ENCODE peak calls at places on chromosome 11, in six cellular contexts. G is mesenchymal stem cell; U is caudate nucleus; P is CD4-positive, alpha-beta T cell; L is psoas muscle; V is hepatocyte. M is an unnamed sample.

GRCh38 chr11:33531743-33532181 is 168.9 kb downstream of the C11orf91 start:
- DNase-seq in G (peak), U (no peak), P (no peak), L (peak), V (no peak), M (no peak)

GRCh38 chr11:46972343-46972742 is 35.8 kb downstream of the CSTPP1 start:
- DNase-seq in G (no peak), U (no peak), P (no peak), L (no peak), V (no peak), M (no peak)

GRCh38 chr11:14905104-14906033 is 13.3 kb upstream of the CYP2R1 start:
- DNase-seq in G (peak), U (no peak), P (peak), L (peak), V (peak), M (no peak)

GRCh38 chr11:134756811-134757540 is 344.9 kb upstream of the B3GAT1 start:
- DNase-seq in G (no peak), U (no peak), P (no peak), L (no peak), V (no peak), M (no peak)

GRCh38 chr11:64357904-64358535 is 942 bp upstream of the RPS6KA4 start:
- DNase-seq in G (peak), U (no peak), P (no peak), L (no peak), V (peak), M (no peak)

GRCh38 chr11:130421199-130421585 is 7.2 kb downstream of the ADAMTS8 start:
- DNase-seq in G (no peak), U (no peak), P (no peak), L (no peak), V (no peak), M (no peak)

GRCh38 chr11:64281957-64282770 is 2.3 kb downstream of the BAD start:
- DNase-seq in G (no peak), U (no peak), P (no peak), L (no peak), V (no peak), M (no peak)

GRCh38 chr11:34243620-34244493 is 114.0 kb downstream of the ABTB2 start:
- DNase-seq in G (peak), U (no peak), P (no peak), L (no peak), V (peak), M (no peak)

GRCh38 chr11:116918925-116919653 is 81.7 kb upstream of the APOA1 start:
- DNase-seq in G (no peak), U (no peak), P (no peak), L (no peak), V (no peak), M (no peak)

GRCh38 chr11:95912902-95913560 is 10.9 kb downstream of the MTMR2 start:
- DNase-seq in G (peak), U (no peak), P (no peak), L (no peak), V (no peak), M (no peak)

GRCh38 chr11:14916403-14916802 is 24.4 kb upstream of the CYP2R1 start:
- DNase-seq in G (no peak), U (no peak), P (no peak), L (no peak), V (no peak), M (no peak)

GRCh38 chr11:123479048-123479837 is 49.2 kb downstream of the GRAMD1B start:
- DNase-seq in G (no peak), U (no peak), P (no peak), L (no peak), V (no peak), M (no peak)

GRCh38 chr11:114909866-114910265 is 231.5 kb downstream of the NXPE2 start:
- DNase-seq in G (no peak), U (no peak), P (no peak), L (no peak), V (no peak), M (no peak)

GRCh38 chr11:79768343-79768742 is 327.5 kb upstream of the TENM4 start:
- DNase-seq in G (no peak), U (no peak), P (no peak), L (no peak), V (peak), M (no peak)

GRCh38 chr11:124672531-124673215 is 866 bp downstream of the SIAE start:
- DNase-seq in G (no peak), U (no peak), P (no peak), L (no peak), V (peak), M (no peak)

GRCh38 chr11:97140885-97141494 is 751.2 kb downstream of the JRKL start:
- DNase-seq in G (peak), U (no peak), P (no peak), L (no peak), V (peak), M (no peak)

GRCh38 chr11:100925935-100926334 is 203.7 kb downstream of the PGR start:
- DNase-seq in G (peak), U (no peak), P (no peak), L (no peak), V (no peak), M (no peak)

GRCh38 chr11:135023499-135023898 is 611.5 kb upstream of the B3GAT1 start:
- DNase-seq in G (no peak), U (no peak), P (no peak), L (no peak), V (no peak), M (no peak)

GRCh38 chr11:81278986-81279385 is 1454.7 kb downstream of the FAM181B start:
- DNase-seq in G (no peak), U (no peak), P (no peak), L (no peak), V (no peak), M (no peak)

GRCh38 chr11:64726211-64726641 is 3.2 kb upstream of the NRXN2 start:
- DNase-seq in G (no peak), U (no peak), P (no peak), L (no peak), V (no peak), M (no peak)

GRCh38 chr11:64245401-64245796 is 1.3 kb downstream of the PPP1R14B start:
- DNase-seq in G (no peak), U (no peak), P (peak), L (peak), V (no peak), M (no peak)

GRCh38 chr11:121369366-121369765 is 76.8 kb downstream of the SC5D start:
- DNase-seq in G (no peak), U (no peak), P (no peak), L (no peak), V (no peak), M (no peak)

GRCh38 chr11:8613036-8613435 is 19.0 kb upstream of the STK33 start:
- DNase-seq in G (peak), U (no peak), P (no peak), L (no peak), V (no peak), M (no peak)

GRCh38 chr11:111762981-111763643 is 3.1 kb downstream of the PPP2R1B start:
- DNase-seq in G (no peak), U (no peak), P (no peak), L (no peak), V (no peak), M (no peak)

GRCh38 chr11:3231851-3232744 is at the start of gene MRGPRE:
- DNase-seq in G (no peak), U (no peak), P (no peak), L (peak), V (peak), M (no peak)

GRCh38 chr11:45967506-45967905 is 45.0 kb downstream of the LARGE2 start:
- DNase-seq in G (no peak), U (no peak), P (no peak), L (no peak), V (no peak), M (no peak)

GRCh38 chr11:296206-296975 is 2.9 kb downstream of the IFITM5 start:
- DNase-seq in G (no peak), U (no peak), P (peak), L (peak), V (no peak), M (no peak)

GRCh38 chr11:118715245-118715807 is 35.9 kb upstream of the TREH start:
- DNase-seq in G (peak), U (no peak), P (no peak), L (no peak), V (no peak), M (no peak)

GRCh38 chr11:81874627-81875026 is 859.0 kb downstream of the FAM181B start:
- DNase-seq in G (no peak), U (no peak), P (no peak), L (no peak), V (no peak), M (no peak)

GRCh38 chr11:60950933-60951610 is 904 bp downstream of the SLC15A3 start:
- DNase-seq in G (peak), U (no peak), P (no peak), L (no peak), V (peak), M (no peak)

GRCh38 chr11:60952742-60953170 is 780 bp upstream of the SLC15A3 start:
- DNase-seq in G (no peak), U (no peak), P (no peak), L (no peak), V (no peak), M (no peak)

GRCh38 chr11:60951611-60951908 is 416 bp downstream of the SLC15A3 start:
- DNase-seq in G (no peak), U (no peak), P (no peak), L (no peak), V (no peak), M (no peak)

GRCh38 chr11:60953781-60954180 is 1.8 kb upstream of the SLC15A3 start:
- DNase-seq in G (peak), U (no peak), P (no peak), L (no peak), V (no peak), M (no peak)

GRCh38 chr11:60951909-60952741 is at the start of gene SLC15A3:
- DNase-seq in G (peak), U (no peak), P (peak), L (peak), V (no peak), M (peak)
- H3K27ac ChIP-seq in G (peak), U (peak), P (peak), L (peak), V (no peak), M (peak)

GRCh38 chr11:44945639-44946038 is 5.0 kb downstream of the TP53I11 start:
- DNase-seq in G (no peak), U (no peak), P (no peak), L (peak), V (no peak), M (no peak)
- H3K27ac ChIP-seq in G (no peak), U (no peak), P (no peak), L (no peak), V (no peak), M (no peak)

GRCh38 chr11:35564246-35564595 is 38.8 kb upstream of the PAMR1 start:
- DNase-seq in G (no peak), U (no peak), P (no peak), L (no peak), V (no peak), M (no peak)

GRCh38 chr11:35571703-35572102 is 46.3 kb upstream of the PAMR1 start:
- DNase-seq in G (no peak), U (no peak), P (no peak), L (no peak), V (no peak), M (no peak)

GRCh38 chr11:35566885-35567284 is 41.5 kb upstream of the PAMR1 start:
- DNase-seq in G (no peak), U (no peak), P (no peak), L (no peak), V (no peak), M (no peak)

GRCh38 chr11:35566161-35566560 is 40.7 kb upstream of the PAMR1 start:
- DNase-seq in G (no peak), U (no peak), P (no peak), L (no peak), V (no peak), M (no peak)

DNA sequence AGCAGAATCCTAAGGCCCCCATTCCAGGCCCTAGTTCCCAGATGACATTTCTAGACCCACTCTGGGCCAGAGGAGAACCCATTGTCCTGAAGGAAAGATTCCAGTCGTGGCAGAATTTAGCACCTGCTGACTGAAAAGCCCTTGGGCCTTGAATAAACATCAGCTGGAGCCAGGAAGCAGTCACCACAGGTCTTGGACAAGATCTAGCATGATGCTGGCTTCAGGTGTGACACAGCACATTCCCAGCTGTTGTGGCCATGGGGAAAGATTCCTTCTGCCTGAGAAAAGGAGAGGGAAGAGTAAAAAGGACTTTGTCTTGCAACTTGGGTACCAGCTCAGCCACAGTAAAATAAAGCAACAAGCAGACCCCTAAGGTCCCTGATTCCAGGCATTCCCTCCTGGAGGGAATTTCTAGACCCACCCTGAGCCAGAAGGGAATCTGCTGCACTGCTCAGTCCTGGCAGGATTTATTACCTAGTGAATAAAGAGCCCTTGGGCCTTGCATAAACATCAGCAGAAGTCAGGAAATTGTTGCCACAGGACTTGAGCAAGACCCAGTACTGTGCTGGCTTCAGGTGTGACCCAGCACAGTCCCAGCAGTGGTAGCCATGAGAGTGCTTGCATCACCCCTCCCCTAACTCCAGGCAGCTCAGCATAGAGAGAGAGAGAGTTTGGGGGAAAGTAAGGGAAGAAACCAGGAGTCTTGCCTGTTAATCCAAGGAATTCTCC is 42.5 kb upstream of the PAMR1 start:
- DNase-seq in G (peak), U (no peak), P (no peak), L (no peak), V (no peak), M (no peak)
- H3K27ac ChIP-seq in G (no peak), U (no peak), P (no peak), L (no peak), V (no peak), M (no peak)

GRCh38 chr11:72684236-72684912 is 10.2 kb upstream of the PDE2A start:
- DNase-seq in G (peak), U (no peak), P (peak), L (peak), V (peak), M (peak)
- H3K27ac ChIP-seq in G (no peak), U (no peak), P (no peak), L (no peak), V (no peak), M (no peak)

GRCh38 chr11:103773537-103773936 is 262.9 kb upstream of the DDI1 start:
- DNase-seq in G (no peak), U (no peak), P (no peak), L (no peak), V (no peak), M (no peak)
- H3K27ac ChIP-seq in G (no peak), U (no peak), P (no peak), L (no peak), V (no peak), M (no peak)

GRCh38 chr11:86193297-86194095 is 51.1 kb upstream of the EED start:
- DNase-seq in G (peak), U (no peak), P (peak), L (peak), V (peak), M (peak)

GRCh38 chr11:86191874-86192273 is 52.7 kb upstream of the EED start:
- DNase-seq in G (no peak), U (no peak), P (no peak), L (no peak), V (no peak), M (no peak)

GRCh38 chr11:86196291-86196690 is 48.3 kb upstream of the EED start:
- DNase-seq in G (no peak), U (no peak), P (no peak), L (no peak), V (no peak), M (no peak)

GRCh38 chr11:86194998-86195397 is 49.6 kb upstream of the EED start:
- DNase-seq in G (no peak), U (no peak), P (no peak), L (no peak), V (no peak), M (no peak)

DNA sequence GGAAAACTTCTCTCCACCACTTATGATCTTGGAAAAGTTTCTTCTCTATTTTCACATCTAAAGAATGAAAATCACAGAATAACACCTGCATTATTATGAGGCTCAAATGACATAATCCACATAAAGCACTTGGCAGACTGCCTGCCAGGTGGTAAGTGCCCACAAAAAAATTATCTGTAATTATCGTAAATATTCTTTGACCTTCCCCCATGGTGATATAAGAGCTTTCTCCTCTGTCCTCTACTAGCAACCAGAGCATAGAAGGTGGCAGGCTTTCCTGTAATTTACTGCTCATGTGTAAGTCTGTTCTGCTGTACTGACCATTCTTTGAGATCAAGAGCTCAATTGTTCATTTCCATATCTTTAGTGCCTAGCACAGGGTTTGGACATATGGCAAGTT is 51.7 kb upstream of the EED start:
- DNase-seq in G (no peak), U (no peak), P (no peak), L (no peak), V (no peak), M (no peak)
- H3K27ac ChIP-seq in G (no peak), U (peak), P (no peak), L (peak), V (no peak), M (peak)

GRCh38 chr11:128355558-128355957 is 231.8 kb downstream of the ETS1 start:
- DNase-seq in G (no peak), U (no peak), P (no peak), L (no peak), V (no peak), M (no peak)

GRCh38 chr11:128361451-128362020 is 225.8 kb downstream of the ETS1 start:
- DNase-seq in G (peak), U (no peak), P (no peak), L (no peak), V (peak), M (no peak)

GRCh38 chr11:128359515-128359914 is 227.8 kb downstream of the ETS1 start:
- DNase-seq in G (no peak), U (no peak), P (no peak), L (no peak), V (no peak), M (no peak)

GRCh38 chr11:128354476-128354875 is 232.9 kb downstream of the ETS1 start:
- DNase-seq in G (no peak), U (no peak), P (no peak), L (no peak), V (no peak), M (no peak)

DNA sequence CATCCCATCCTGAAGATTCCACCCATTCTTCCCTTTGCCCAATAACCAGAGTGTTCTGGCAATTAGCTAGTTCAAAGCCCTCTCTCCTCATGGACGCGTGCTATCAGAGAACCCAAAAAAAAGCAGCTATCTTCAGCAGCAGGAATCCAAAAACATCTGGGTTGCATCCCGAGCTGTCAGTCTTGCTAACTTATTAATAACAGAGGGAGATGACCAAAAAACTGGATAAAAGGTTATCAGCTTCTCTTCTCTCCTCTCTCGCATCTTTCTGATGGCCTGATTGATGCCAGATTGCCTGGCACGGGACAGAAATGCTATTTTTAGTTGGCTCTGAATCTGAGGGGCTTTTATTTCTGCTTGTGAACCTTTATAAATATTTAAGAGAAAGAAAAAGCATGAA is 230.4 kb downstream of the ETS1 start:
- DNase-seq in G (no peak), U (no peak), P (no peak), L (no peak), V (no peak), M (no peak)
- H3K27ac ChIP-seq in G (no peak), U (no peak), P (no peak), L (no peak), V (no peak), M (no peak)

GRCh38 chr11:10735532-10736465 is 15.2 kb upstream of the CTR9 start:
- DNase-seq in G (peak), U (peak), P (peak), L (peak), V (peak), M (peak)
- H3K27ac ChIP-seq in G (peak), U (peak), P (no peak), L (peak), V (peak), M (peak)

GRCh38 chr11:73463359-73463758 is 87.2 kb downstream of the RELT start:
- DNase-seq in G (peak), U (no peak), P (no peak), L (no peak), V (no peak), M (no peak)
- H3K27ac ChIP-seq in G (no peak), U (no peak), P (no peak), L (no peak), V (no peak), M (no peak)

M was measured in substantia nigra.